ENCODE peak calls at places on chromosomes 4 and X, in nine cellular contexts. H is HCT116; L is fibroblast of lung; A is lung; J is suprapubic skin; B is effector memory CD4-positive, alpha-beta T cell; N is adrenal gland; V is choroid plexus epithelial cell; Y is fibroblast of mammary gland. R is an unnamed sample.

GRCh38 chr4:118905546-118905945 is 16.9 kb downstream of the SYNPO2 start:
- DNase-seq in H (no peak), L (peak), A (no peak), J (no peak), B (no peak), N (peak), V (peak), Y (no peak), R (no peak)

GRCh38 chr4:76373919-76374552 is 46.9 kb downstream of the CCDC158 start:
- DNase-seq in H (no peak), L (peak), A (no peak), J (no peak), B (no peak), N (peak), V (peak), Y (peak), R (no peak)

GRCh38 chr4:101349346-101350064 is 2.2 kb upstream of the PPP3CA start:
- DNase-seq in H (peak), L (peak), A (peak), J (no peak), B (no peak), N (peak), V (no peak), Y (peak), R (peak)

GRCh38 chr4:34814266-34814665 is 1430.0 kb downstream of the ARAP2 start:
- DNase-seq in H (no peak), L (peak), A (no peak), J (no peak), B (no peak), N (no peak), V (no peak), Y (peak), R (peak)

GRCh38 chr4:47771020-47771419 is 66.8 kb downstream of the CORIN start:
- DNase-seq in H (no peak), L (no peak), A (no peak), J (no peak), B (no peak), N (no peak), V (no peak), Y (no peak), R (no peak)

GRCh38 chrX:130769835-130770234 is 133.2 kb downstream of the ENOX2 start:
- DNase-seq in H (no peak), L (no peak), A (no peak), J (no peak), B (no peak), N (no peak), V (no peak), Y (no peak), R (no peak)

GRCh38 chr4:112031712-112032328 is 113.4 kb upstream of the FAM241A start:
- DNase-seq in H (peak), L (peak), A (no peak), J (no peak), B (no peak), N (peak), V (peak), Y (peak), R (peak)

GRCh38 chr4:100581337-100581736 is 63.5 kb upstream of the EMCN start:
- DNase-seq in H (peak), L (no peak), A (no peak), J (no peak), B (no peak), N (no peak), V (no peak), Y (no peak), R (peak)

GRCh38 chr4:122636697-122637096 is 15.8 kb upstream of the IL21 start:
- DNase-seq in H (no peak), L (no peak), A (no peak), J (no peak), B (no peak), N (no peak), V (no peak), Y (no peak), R (peak)

GRCh38 chr4:139704915-139705485 is 39.4 kb downstream of the MGST2 start:
- DNase-seq in H (peak), L (peak), A (no peak), J (no peak), B (no peak), N (no peak), V (peak), Y (peak), R (no peak)

GRCh38 chr4:142446965-142447474 is 399.1 kb downstream of the INPP4B start:
- DNase-seq in H (no peak), L (no peak), A (no peak), J (no peak), B (no peak), N (no peak), V (no peak), Y (no peak), R (no peak)

GRCh38 chrX:106742831-106743230 is 16.3 kb downstream of the RNF128 start:
- DNase-seq in H (no peak), L (peak), A (no peak), J (no peak), B (no peak), N (no peak), V (no peak), Y (no peak), R (no peak)

GRCh38 chr4:7458066-7458425 is 23.3 kb upstream of the PSAPL1 start:
- DNase-seq in H (no peak), L (no peak), A (no peak), J (no peak), B (no peak), N (no peak), V (no peak), Y (no peak), R (no peak)

GRCh38 chr4:7459471-7459870 is 24.7 kb upstream of the PSAPL1 start:
- DNase-seq in H (no peak), L (no peak), A (no peak), J (no peak), B (no peak), N (no peak), V (no peak), Y (no peak), R (no peak)

GRCh38 chr4:7458477-7458876 is 23.7 kb upstream of the PSAPL1 start:
- DNase-seq in H (no peak), L (no peak), A (no peak), J (no peak), B (no peak), N (no peak), V (no peak), Y (no peak), R (no peak)

GRCh38 chr4:7460591-7460990 is 25.9 kb upstream of the PSAPL1 start:
- DNase-seq in H (no peak), L (peak), A (no peak), J (no peak), B (no peak), N (peak), V (peak), Y (peak), R (no peak)

DNA sequence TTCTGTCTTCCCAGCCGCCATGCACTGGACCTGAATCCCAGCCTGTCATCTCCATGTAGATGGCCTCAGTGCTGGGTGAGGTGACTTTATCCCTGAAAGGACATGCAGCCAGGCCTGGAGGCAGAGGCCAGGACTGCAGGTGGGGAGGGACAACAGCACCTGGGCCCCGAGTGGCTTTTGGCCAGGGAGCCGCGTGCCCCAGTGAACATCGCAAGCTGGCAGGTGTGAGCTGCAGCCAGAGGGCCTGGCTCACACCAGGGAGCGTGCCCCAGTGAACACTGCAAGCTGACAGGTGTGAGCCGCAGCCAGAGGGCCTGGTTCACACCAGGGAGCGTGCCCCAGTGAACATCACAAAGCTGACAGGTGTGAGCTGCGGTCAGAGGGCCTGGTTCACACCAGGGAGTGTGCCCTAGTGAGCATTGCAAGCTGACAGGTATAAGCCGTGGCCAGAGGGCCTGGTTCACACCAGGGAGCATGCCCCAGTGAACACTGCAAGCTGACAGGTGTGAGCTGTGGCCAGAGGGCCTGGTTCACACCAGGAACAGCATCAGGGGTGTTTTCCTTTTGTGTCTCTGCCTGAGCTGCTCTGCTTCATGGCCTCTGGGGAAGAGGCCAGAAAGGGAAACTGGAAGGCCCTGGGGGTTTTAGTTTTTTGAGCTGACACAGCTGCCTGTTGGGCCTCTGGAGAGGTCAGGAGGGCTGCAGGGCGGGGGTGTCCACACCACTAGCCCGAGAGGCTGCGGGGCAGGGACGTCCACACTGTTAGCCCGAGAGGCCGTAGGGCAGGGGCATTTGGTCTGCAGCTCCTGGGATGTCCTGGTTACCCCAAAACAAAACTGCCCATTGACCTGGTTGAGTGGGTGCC is 22.7 kb upstream of the PSAPL1 start:
- DNase-seq in H (no peak), L (no peak), A (no peak), J (no peak), B (no peak), N (no peak), V (no peak), Y (no peak), R (no peak)
- H3K4me3 ChIP-seq in H (no peak), L (no peak), A (no peak), J (no peak), B (no peak), N (no peak), V (no peak), Y (no peak), R (no peak)

GRCh38 chrX:137031039-137031438 is 2.8 kb downstream of the GPR101 start:
- DNase-seq in H (no peak), L (no peak), A (no peak), J (no peak), B (no peak), N (no peak), V (no peak), Y (no peak), R (no peak)

GRCh38 chrX:137033774-137034507 is at the start of gene GPR101:
- DNase-seq in H (no peak), L (no peak), A (no peak), J (no peak), B (no peak), N (no peak), V (no peak), Y (no peak), R (no peak)

GRCh38 chrX:137032841-137033773 is 688 bp downstream of the GPR101 start:
- DNase-seq in H (no peak), L (no peak), A (no peak), J (no peak), B (no peak), N (no peak), V (no peak), Y (no peak), R (no peak)

GRCh38 chrX:137031517-137032377 is 2.0 kb downstream of the GPR101 start:
- DNase-seq in H (no peak), L (peak), A (no peak), J (no peak), B (no peak), N (peak), V (peak), Y (peak), R (peak)

GRCh38 chrX:137032378-137032694 is 1.5 kb downstream of the GPR101 start:
- DNase-seq in H (no peak), L (no peak), A (no peak), J (no peak), B (no peak), N (no peak), V (no peak), Y (no peak), R (no peak)
- H3K4me3 ChIP-seq in H (no peak), L (peak), A (no peak), J (peak), B (peak), N (peak), V (peak), Y (no peak), R (peak)

GRCh38 chrX:95536111-95536510 is 1148.5 kb upstream of the DIAPH2 start:
- DNase-seq in H (no peak), L (no peak), A (no peak), J (no peak), B (no peak), N (no peak), V (no peak), Y (no peak), R (no peak)
- H3K4me3 ChIP-seq in H (no peak), L (no peak), A (no peak), J (no peak), B (no peak), N (no peak), V (no peak), Y (no peak), R (no peak)

GRCh38 chr4:165874072-165874798 is 1.2 kb downstream of the TLL1 start:
- DNase-seq in H (no peak), L (no peak), A (no peak), J (peak), B (no peak), N (no peak), V (no peak), Y (no peak), R (peak)
- H3K4me3 ChIP-seq in H (peak), L (peak), A (peak), J (peak), B (no peak), N (peak), V (peak), Y (peak), R (peak)

GRCh38 chrX:34559325-34559724 is 97.8 kb downstream of the TMEM47 start:
- DNase-seq in H (no peak), L (peak), A (no peak), J (no peak), B (no peak), N (no peak), V (peak), Y (peak), R (peak)
- H3K4me3 ChIP-seq in H (no peak), L (no peak), A (no peak), J (no peak), B (no peak), N (no peak), V (no peak), Y (no peak), R (no peak)

GRCh38 chr4:98997176-98997575 is 1.7 kb downstream of the METAP1 start:
- DNase-seq in H (no peak), L (no peak), A (no peak), J (no peak), B (no peak), N (no peak), V (no peak), Y (no peak), R (no peak)
- H3K4me3 ChIP-seq in H (peak), L (no peak), A (no peak), J (no peak), B (no peak), N (no peak), V (no peak), Y (no peak), R (peak)

GRCh38 chrX:45847966-45848365 is 647.3 kb upstream of the DIPK2B start:
- DNase-seq in H (no peak), L (peak), A (no peak), J (no peak), B (no peak), N (no peak), V (peak), Y (no peak), R (no peak)
- H3K4me3 ChIP-seq in H (no peak), L (no peak), A (no peak), J (no peak), B (no peak), N (no peak), V (no peak), Y (no peak), R (no peak)

GRCh38 chr4:24321151-24321550 is 263.2 kb downstream of the DHX15 start:
- DNase-seq in H (no peak), L (peak), A (no peak), J (no peak), B (no peak), N (no peak), V (no peak), Y (peak), R (peak)
- H3K4me3 ChIP-seq in H (no peak), L (no peak), A (no peak), J (no peak), B (no peak), N (no peak), V (no peak), Y (no peak), R (no peak)

GRCh38 chrX:107777536-107777832 is at the start of gene NCBP2L:
- DNase-seq in H (no peak), L (no peak), A (no peak), J (no peak), B (no peak), N (no peak), V (no peak), Y (no peak), R (no peak)
- H3K4me3 ChIP-seq in H (peak), L (peak), A (no peak), J (peak), B (peak), N (peak), V (peak), Y (peak), R (peak)